ENCODE peak calls at places on chromosomes 4 and X, in ten cellular contexts. B is AG08395, O is progenitor cell of endocrine pancreas, E is mucosa of gallbladder, D is aorta, G is AG04449, V is GM23248, S is NCI-H1105, M is Ammon's horn, K is tibial artery. R is an unnamed sample.

GRCh38 chrX:2549874-2550273 is 49.1 kb upstream of the DHRSX start:
- DNase-seq in B (no peak), S (peak), G (no peak), K (no peak), M (no peak), D (no peak), O (no peak), E (no peak), V (no peak), R (no peak)

GRCh38 chr4:82469776-82470345 is 39.5 kb downstream of the ENOPH1 start:
- DNase-seq in D (no peak), O (no peak), S (no peak), B (peak), V (peak), K (no peak), G (peak), E (no peak), M (peak), R (no peak)

GRCh38 chr4:32790803-32791202 is 2070.6 kb downstream of the PCDH7 start:
- DNase-seq in G (no peak), B (no peak), K (no peak), E (no peak), D (no peak), S (no peak), M (no peak), O (no peak), V (no peak), R (no peak)

GRCh38 chrX:17007134-17007768 is 60.8 kb downstream of the REPS2 start:
- DNase-seq in D (no peak), O (no peak), S (no peak), G (no peak), M (peak), B (peak), E (no peak), V (peak), K (no peak), R (no peak)

GRCh38 chrX:134774190-134775048 is 116.1 kb upstream of the PLAC1 start:
- DNase-seq in V (no peak), E (no peak), M (no peak), G (no peak), K (no peak), S (no peak), D (no peak), O (no peak), B (no peak), R (no peak)

GRCh38 chrX:5681159-5681558 is 547.5 kb downstream of the NLGN4X start:
- DNase-seq in V (no peak), M (peak), G (no peak), E (no peak), K (no peak), D (no peak), S (peak), O (no peak), B (peak), R (no peak)

GRCh38 chrX:65750674-65751469 is 83.4 kb downstream of the MSN start:
- DNase-seq in S (no peak), E (no peak), D (no peak), O (no peak), G (no peak), V (no peak), M (no peak), B (no peak), K (no peak), R (peak)

GRCh38 chrX:17375631-17376380 is 806 bp downstream of the NHS start:
- DNase-seq in K (peak), D (peak), V (peak), O (peak), B (no peak), G (no peak), E (no peak), S (no peak), M (peak), R (no peak)

GRCh38 chr4:8102831-8103230 is 55.8 kb downstream of the ABLIM2 start:
- DNase-seq in B (no peak), V (no peak), M (no peak), D (no peak), G (no peak), S (no peak), E (no peak), O (no peak), K (no peak), R (no peak)

GRCh38 chr4:15691346-15692140 is 9.9 kb downstream of the FAM200B start:
- DNase-seq in M (peak), B (peak), D (no peak), O (no peak), E (no peak), G (no peak), V (peak), K (no peak), S (no peak), R (no peak)

GRCh38 chrX:37599735-37600134 is 28.3 kb downstream of the LANCL3 start:
- DNase-seq in B (no peak), D (no peak), O (no peak), V (no peak), E (peak), S (peak), M (no peak), G (no peak), K (no peak), R (no peak)

GRCh38 chr4:140078366-140078765 is 75.6 kb downstream of the MAML3 start:
- DNase-seq in B (peak), E (no peak), K (no peak), D (no peak), S (no peak), V (peak), M (no peak), G (no peak), O (no peak), R (no peak)

GRCh38 chr4:81467672-81467964 is 4.1 kb downstream of the RASGEF1B start:
- DNase-seq in G (no peak), V (no peak), O (no peak), M (no peak), E (no peak), B (no peak), D (no peak), S (no peak), K (no peak), R (no peak)

GRCh38 chr4:170089743-170090666 is at the start of gene AADAT:
- DNase-seq in O (peak), M (peak), E (peak), K (peak), S (peak), B (peak), V (peak), D (peak), G (no peak), R (no peak)

GRCh38 chr4:112523008-112523440 is 7.0 kb upstream of the NEUROG2 start:
- DNase-seq in G (no peak), B (no peak), V (no peak), D (no peak), E (no peak), K (no peak), O (no peak), M (no peak), S (no peak), R (peak)

GRCh38 chr4:48454591-48454990 is 28.6 kb upstream of the SLC10A4 start:
- DNase-seq in O (no peak), K (no peak), G (no peak), S (no peak), D (no peak), B (no peak), M (no peak), V (no peak), E (no peak), R (no peak)

GRCh38 chrX:155009994-155010472 is 12.5 kb downstream of the F8 start:
- DNase-seq in M (no peak), G (no peak), B (no peak), V (no peak), E (no peak), K (no peak), O (no peak), D (no peak), S (no peak), R (no peak)

GRCh38 chr4:168995537-168996295 is 14.3 kb downstream of the CBR4 start:
- DNase-seq in S (no peak), D (no peak), M (no peak), K (no peak), G (no peak), B (no peak), O (no peak), V (peak), E (no peak), R (no peak)

GRCh38 chrX:78514852-78515251 is 144.3 kb downstream of the RTL3 start:
- DNase-seq in V (no peak), O (no peak), S (no peak), K (no peak), G (no peak), D (no peak), M (no peak), E (no peak), B (no peak), R (no peak)

R was measured in activated T-helper 2 cell treated with anti-CD3 and anti-CD28 coated beads, Interferon-gamma antibody, Interleukin-2, Interleukin-4, amounts not matched to agents 10 μg/mL and 5 μg/mL and 100 μg/mL, durations not matched to agents 14 hours and 24 hours and 36 hours.